ENCODE peak calls at places on chromosomes 13 and 19, in nine cellular contexts. One of them, this sample, is unnamed. For H3K4me1, the result is how much of the 10 kb centered on the place peaks cover.

GRCh38 chr19:49533551-49534488 is 6.0 kb downstream of the RCN3 start:
- DNase-seq in neural progenitor cell: peak
- DNase-seq in tibial nerve: peak
- DNase-seq in body of pancreas: peak
- DNase-seq in uterus: peak
- DNase-seq in pancreas: peak
- DNase-seq in adrenal gland: peak
- DNase-seq in RWPE2: no peak
- DNase-seq in heart left ventricle: peak
- DNase-seq in this sample: peak

GRCh38 chr19:55264531-55264930 is 5.7 kb upstream of the PPP6R1 start:
- DNase-seq in neural progenitor cell: no peak
- DNase-seq in tibial nerve: no peak
- DNase-seq in body of pancreas: no peak
- DNase-seq in uterus: no peak
- DNase-seq in pancreas: no peak
- DNase-seq in adrenal gland: no peak
- DNase-seq in RWPE2: no peak
- DNase-seq in heart left ventricle: no peak
- DNase-seq in this sample: no peak

GRCh38 chr13:48547663-48548092 is 14.8 kb upstream of the RCBTB2 start:
- DNase-seq in neural progenitor cell: no peak
- DNase-seq in tibial nerve: no peak
- DNase-seq in body of pancreas: no peak
- DNase-seq in uterus: no peak
- DNase-seq in pancreas: no peak
- DNase-seq in adrenal gland: no peak
- DNase-seq in RWPE2: no peak
- DNase-seq in heart left ventricle: no peak
- DNase-seq in this sample: no peak

GRCh38 chr13:100439247-100439955 is 149.2 kb downstream of the GGACT start:
- DNase-seq in neural progenitor cell: peak
- DNase-seq in tibial nerve: no peak
- DNase-seq in body of pancreas: no peak
- DNase-seq in uterus: no peak
- DNase-seq in pancreas: no peak
- DNase-seq in adrenal gland: no peak
- DNase-seq in RWPE2: no peak
- DNase-seq in heart left ventricle: no peak
- DNase-seq in this sample: no peak

GRCh38 chr13:77919351-77920294 is 992 bp upstream of the EDNRB start:
- DNase-seq in neural progenitor cell: peak
- DNase-seq in tibial nerve: peak
- DNase-seq in body of pancreas: peak
- DNase-seq in uterus: peak
- DNase-seq in pancreas: peak
- DNase-seq in adrenal gland: peak
- DNase-seq in RWPE2: no peak
- DNase-seq in heart left ventricle: peak
- DNase-seq in this sample: no peak

GRCh38 chr19:1153891-1154730 is 20.0 kb downstream of the SBNO2 start:
- DNase-seq in neural progenitor cell: no peak
- DNase-seq in tibial nerve: no peak
- DNase-seq in body of pancreas: no peak
- DNase-seq in uterus: peak
- DNase-seq in pancreas: no peak
- DNase-seq in adrenal gland: no peak
- DNase-seq in RWPE2: no peak
- DNase-seq in heart left ventricle: no peak
- DNase-seq in this sample: no peak

GRCh38 chr19:13842294-13843103 is 34.4 kb upstream of the NANOS3 start:
- DNase-seq in neural progenitor cell: peak
- DNase-seq in tibial nerve: peak
- DNase-seq in body of pancreas: peak
- DNase-seq in uterus: peak
- DNase-seq in pancreas: peak
- DNase-seq in adrenal gland: peak
- DNase-seq in RWPE2: no peak
- DNase-seq in heart left ventricle: peak
- DNase-seq in this sample: peak

GRCh38 chr19:55581145-55581827 is 638 bp upstream of the ZNF579 start:
- DNase-seq in neural progenitor cell: peak
- DNase-seq in tibial nerve: no peak
- DNase-seq in body of pancreas: no peak
- DNase-seq in uterus: no peak
- DNase-seq in pancreas: no peak
- DNase-seq in adrenal gland: no peak
- DNase-seq in RWPE2: no peak
- DNase-seq in heart left ventricle: no peak
- DNase-seq in this sample: no peak

GRCh38 chr13:27619711-27620376 is 485 bp downstream of the LNX2 start:
- DNase-seq in neural progenitor cell: no peak
- DNase-seq in tibial nerve: peak
- DNase-seq in body of pancreas: no peak
- DNase-seq in uterus: peak
- DNase-seq in pancreas: peak
- DNase-seq in adrenal gland: peak
- DNase-seq in RWPE2: no peak
- DNase-seq in heart left ventricle: peak
- DNase-seq in this sample: peak

GRCh38 chr13:20399515-20399914 is 126.1 kb downstream of the CRYL1 start:
- DNase-seq in neural progenitor cell: no peak
- DNase-seq in tibial nerve: no peak
- DNase-seq in body of pancreas: no peak
- DNase-seq in uterus: no peak
- DNase-seq in pancreas: no peak
- DNase-seq in adrenal gland: no peak
- DNase-seq in RWPE2: no peak
- DNase-seq in heart left ventricle: no peak
- DNase-seq in this sample: no peak

GRCh38 chr19:35085947-35086346 is 29.7 kb upstream of the FXYD3 start:
- DNase-seq in neural progenitor cell: no peak
- DNase-seq in tibial nerve: no peak
- DNase-seq in body of pancreas: no peak
- DNase-seq in uterus: no peak
- DNase-seq in pancreas: no peak
- DNase-seq in adrenal gland: no peak
- DNase-seq in RWPE2: no peak
- DNase-seq in heart left ventricle: no peak
- DNase-seq in this sample: no peak

GRCh38 chr19:13796301-13797057 is 1.2 kb downstream of the ZSWIM4 start:
- DNase-seq in neural progenitor cell: peak
- DNase-seq in tibial nerve: peak
- DNase-seq in body of pancreas: peak
- DNase-seq in uterus: peak
- DNase-seq in pancreas: peak
- DNase-seq in adrenal gland: peak
- DNase-seq in RWPE2: peak
- DNase-seq in heart left ventricle: peak
- DNase-seq in this sample: no peak

GRCh38 chr19:12648088-12648487 is 18.5 kb downstream of the MAN2B1 start:
- DNase-seq in neural progenitor cell: no peak
- DNase-seq in tibial nerve: no peak
- DNase-seq in body of pancreas: peak
- DNase-seq in uterus: no peak
- DNase-seq in pancreas: peak
- DNase-seq in adrenal gland: peak
- DNase-seq in RWPE2: no peak
- DNase-seq in heart left ventricle: no peak
- DNase-seq in this sample: no peak
- H3K4me3 ChIP-seq in neural progenitor cell: no peak
- H3K4me3 ChIP-seq in tibial nerve: peak
- H3K4me3 ChIP-seq in body of pancreas: no peak
- H3K4me3 ChIP-seq in uterus: peak
- H3K4me3 ChIP-seq in pancreas: peak
- H3K4me3 ChIP-seq in adrenal gland: no peak
- H3K4me3 ChIP-seq in RWPE2: peak
- H3K4me3 ChIP-seq in heart left ventricle: peak
- H3K4me3 ChIP-seq in this sample: no peak

GRCh38 chr13:111977184-111977516 is 89.8 kb upstream of the SOX1 start:
- DNase-seq in neural progenitor cell: peak
- DNase-seq in tibial nerve: no peak
- DNase-seq in body of pancreas: no peak
- DNase-seq in uterus: no peak
- DNase-seq in pancreas: no peak
- DNase-seq in adrenal gland: no peak
- DNase-seq in RWPE2: no peak
- DNase-seq in heart left ventricle: no peak
- DNase-seq in this sample: no peak
- H3K4me1 ChIP-seq in neural progenitor cell: under half
- H3K4me1 ChIP-seq in tibial nerve: under half
- H3K4me1 ChIP-seq in body of pancreas: under half
- H3K4me1 ChIP-seq in uterus: under half
- H3K4me1 ChIP-seq in pancreas: under half
- H3K4me1 ChIP-seq in adrenal gland: under half
- H3K4me1 ChIP-seq in RWPE2: under half
- H3K4me1 ChIP-seq in heart left ventricle: under half
- H3K4me1 ChIP-seq in this sample: under half

GRCh38 chr19:8831832-8832131 is 322 bp downstream of the ZNF558 start:
- DNase-seq in neural progenitor cell: no peak
- DNase-seq in tibial nerve: no peak
- DNase-seq in body of pancreas: no peak
- DNase-seq in uterus: no peak
- DNase-seq in pancreas: no peak
- DNase-seq in adrenal gland: no peak
- DNase-seq in RWPE2: no peak
- DNase-seq in heart left ventricle: no peak
- DNase-seq in this sample: no peak

GRCh38 chr19:8835877-8836276 is 3.7 kb downstream of the MBD3L1 start:
- DNase-seq in neural progenitor cell: no peak
- DNase-seq in tibial nerve: no peak
- DNase-seq in body of pancreas: no peak
- DNase-seq in uterus: no peak
- DNase-seq in pancreas: no peak
- DNase-seq in adrenal gland: no peak
- DNase-seq in RWPE2: no peak
- DNase-seq in heart left ventricle: no peak
- DNase-seq in this sample: no peak

GRCh38 chr19:8831373-8831772 is 731 bp downstream of the ZNF558 start:
- DNase-seq in neural progenitor cell: peak
- DNase-seq in tibial nerve: no peak
- DNase-seq in body of pancreas: no peak
- DNase-seq in uterus: no peak
- DNase-seq in pancreas: no peak
- DNase-seq in adrenal gland: no peak
- DNase-seq in RWPE2: no peak
- DNase-seq in heart left ventricle: no peak
- DNase-seq in this sample: no peak

GRCh38 chr19:8835446-8835845 is 3.3 kb downstream of the MBD3L1 start:
- DNase-seq in neural progenitor cell: no peak
- DNase-seq in tibial nerve: no peak
- DNase-seq in body of pancreas: no peak
- DNase-seq in uterus: no peak
- DNase-seq in pancreas: no peak
- DNase-seq in adrenal gland: no peak
- DNase-seq in RWPE2: no peak
- DNase-seq in heart left ventricle: no peak
- DNase-seq in this sample: no peak

GRCh38 chr19:8832132-8833021 is at the start of the genes MBD3L1 and ZNF558:
- DNase-seq in neural progenitor cell: peak
- DNase-seq in tibial nerve: peak
- DNase-seq in body of pancreas: peak
- DNase-seq in uterus: peak
- DNase-seq in pancreas: peak
- DNase-seq in adrenal gland: peak
- DNase-seq in RWPE2: peak
- DNase-seq in heart left ventricle: peak
- DNase-seq in this sample: peak
- TF ChIP-seq CTCF in neural progenitor cell: no peak
- TF ChIP-seq CTCF in tibial nerve: peak
- TF ChIP-seq CTCF in body of pancreas: peak
- TF ChIP-seq CTCF in uterus: peak
- TF ChIP-seq CTCF in pancreas: no peak
- TF ChIP-seq CTCF in adrenal gland: no peak
- TF ChIP-seq CTCF in RWPE2: peak
- TF ChIP-seq CTCF in heart left ventricle: no peak
- TF ChIP-seq CTCF in this sample: no peak

GRCh38 chr19:16361254-16361653 is 36.6 kb downstream of the KLF2 start:
- DNase-seq in neural progenitor cell: no peak
- DNase-seq in tibial nerve: no peak
- DNase-seq in body of pancreas: no peak
- DNase-seq in uterus: no peak
- DNase-seq in pancreas: no peak
- DNase-seq in adrenal gland: no peak
- DNase-seq in RWPE2: no peak
- DNase-seq in heart left ventricle: no peak
- DNase-seq in this sample: no peak
- H3K4me3 ChIP-seq in neural progenitor cell: no peak
- H3K4me3 ChIP-seq in tibial nerve: no peak
- H3K4me3 ChIP-seq in body of pancreas: no peak
- H3K4me3 ChIP-seq in uterus: no peak
- H3K4me3 ChIP-seq in pancreas: no peak
- H3K4me3 ChIP-seq in adrenal gland: no peak
- H3K4me3 ChIP-seq in RWPE2: no peak
- H3K4me3 ChIP-seq in heart left ventricle: no peak
- H3K4me3 ChIP-seq in this sample: no peak